ENCODE peak calls at places on chromosomes 1 and 21, in seven cellular contexts. N is GM12878, D is SK-N-SH, Y is HepG2, A is HCT116, L is K562, H is H1. Z is an unnamed sample.

GRCh38 chr1:183275322-183275721 is 89.3 kb downstream of the LAMC2 start:
- DNase-seq in D (no peak), H (no peak), Y (no peak), A (no peak), N (no peak), L (no peak), Z (no peak)

GRCh38 chr21:17257784-17258183 is 255.1 kb upstream of the CXADR start:
- DNase-seq in Y (no peak), H (no peak), L (no peak), A (no peak), D (no peak), N (no peak), Z (no peak)

GRCh38 chr1:3069491-3070303 is 694 bp downstream of the PRDM16 start:
- DNase-seq in A (peak), L (no peak), N (no peak), Y (peak), D (peak), H (no peak), Z (no peak)

GRCh38 chr1:68254667-68255226 is 22.4 kb upstream of the WLS start:
- DNase-seq in D (no peak), Y (no peak), A (no peak), L (no peak), H (no peak), N (no peak), Z (no peak)

GRCh38 chr1:145425436-145426029 is at the start of gene NBPF20:
- DNase-seq in A (peak), D (peak), N (peak), L (peak), Y (peak), H (peak), Z (no peak)

GRCh38 chr21:28793043-28793442 is 199.6 kb downstream of the LTN1 start:
- DNase-seq in H (no peak), Y (no peak), L (no peak), A (no peak), D (peak), N (no peak), Z (no peak)

GRCh38 chr21:34582506-34583150 is 32.3 kb downstream of the RCAN1 start:
- DNase-seq in N (no peak), A (no peak), H (no peak), D (peak), Y (peak), L (peak), Z (no peak)

GRCh38 chr21:45496968-45497845 is 45.0 kb downstream of the SLC19A1 start:
- DNase-seq in Y (no peak), N (no peak), L (no peak), A (no peak), H (no peak), D (no peak), Z (no peak)

GRCh38 chr21:29164330-29164942 is 34.0 kb downstream of the MAP3K7CL start:
- DNase-seq in D (peak), Y (peak), H (no peak), A (peak), L (no peak), N (no peak), Z (no peak)

GRCh38 chr1:94050263-94050662 is 70.7 kb downstream of the ABCA4 start:
- DNase-seq in H (no peak), Y (no peak), A (no peak), L (no peak), D (no peak), N (no peak), Z (no peak)

GRCh38 chr1:16145988-16146887 is 9.6 kb downstream of the EPHA2 start:
- DNase-seq in L (peak), Y (peak), D (peak), N (no peak), H (peak), A (no peak), Z (no peak)

GRCh38 chr1:24108334-24109165 is 3.4 kb downstream of the MYOM3 start:
- DNase-seq in D (no peak), Y (peak), H (no peak), L (peak), A (peak), N (no peak), Z (no peak)

GRCh38 chr1:24109166-24109483 is 2.8 kb downstream of the MYOM3 start:
- DNase-seq in N (no peak), L (no peak), A (no peak), H (no peak), D (no peak), Y (no peak), Z (no peak)

GRCh38 chr1:24111264-24111997 is 504 bp downstream of the MYOM3 start:
- DNase-seq in H (no peak), A (no peak), N (no peak), D (peak), L (no peak), Y (no peak), Z (no peak)

GRCh38 chr1:24110642-24111263 is 1.2 kb downstream of the MYOM3 start:
- DNase-seq in D (peak), L (no peak), Y (no peak), H (no peak), N (no peak), A (no peak), Z (no peak)

GRCh38 chr1:24109686-24110475 is 2.1 kb downstream of the MYOM3 start:
- DNase-seq in A (no peak), L (no peak), D (no peak), N (no peak), Y (no peak), H (no peak), Z (no peak)
- H3K4me3 ChIP-seq in A (peak), L (no peak), D (no peak), N (no peak), Y (no peak), H (no peak), Z (no peak)

DNA sequence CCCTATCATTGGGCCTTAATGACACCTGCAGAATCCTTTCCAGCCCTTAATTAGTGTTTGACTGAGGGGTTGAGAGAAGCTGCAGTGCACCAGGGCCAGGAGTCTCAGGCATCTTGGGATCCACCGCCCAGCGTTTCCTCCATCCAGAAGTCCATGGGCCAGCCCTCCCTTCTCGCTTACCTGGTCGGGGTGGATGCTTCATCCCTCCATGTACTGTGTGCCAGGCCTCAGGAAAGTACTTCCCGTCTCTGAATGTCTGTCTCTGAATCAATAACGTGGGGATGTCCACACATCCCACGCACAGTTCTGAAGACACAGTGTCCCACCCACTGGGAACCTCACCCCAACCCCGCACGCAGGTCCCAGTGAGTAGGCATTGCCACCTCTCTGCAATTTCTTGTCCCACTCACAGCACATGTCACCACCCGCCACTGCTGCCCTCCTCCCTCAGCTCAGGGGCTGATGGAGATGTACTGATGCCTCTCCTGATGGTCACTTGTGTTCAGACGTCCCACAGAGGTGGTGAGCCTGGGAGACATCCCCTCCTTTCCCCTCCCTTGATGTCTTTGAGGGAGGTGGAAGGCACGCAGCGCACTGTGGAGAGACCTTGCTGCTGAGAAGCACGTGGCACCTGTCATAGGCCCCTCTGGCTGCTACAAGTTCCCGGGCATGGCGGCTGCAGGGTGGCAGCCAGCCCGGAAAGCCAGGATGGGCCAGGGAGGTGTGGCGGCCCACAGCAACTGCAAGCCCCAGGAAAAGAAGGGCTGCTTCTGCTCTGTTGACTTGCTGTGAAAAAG is 29.5 kb upstream of the PRSS38 start:
- DNase-seq in N (no peak), L (no peak), H (no peak), D (peak), Y (no peak), A (no peak), Z (no peak)
- TF ChIP-seq SIN3A in N (no peak), L (no peak), H (no peak), D (no peak), Y (no peak), A (no peak), Z (no peak)

DNA sequence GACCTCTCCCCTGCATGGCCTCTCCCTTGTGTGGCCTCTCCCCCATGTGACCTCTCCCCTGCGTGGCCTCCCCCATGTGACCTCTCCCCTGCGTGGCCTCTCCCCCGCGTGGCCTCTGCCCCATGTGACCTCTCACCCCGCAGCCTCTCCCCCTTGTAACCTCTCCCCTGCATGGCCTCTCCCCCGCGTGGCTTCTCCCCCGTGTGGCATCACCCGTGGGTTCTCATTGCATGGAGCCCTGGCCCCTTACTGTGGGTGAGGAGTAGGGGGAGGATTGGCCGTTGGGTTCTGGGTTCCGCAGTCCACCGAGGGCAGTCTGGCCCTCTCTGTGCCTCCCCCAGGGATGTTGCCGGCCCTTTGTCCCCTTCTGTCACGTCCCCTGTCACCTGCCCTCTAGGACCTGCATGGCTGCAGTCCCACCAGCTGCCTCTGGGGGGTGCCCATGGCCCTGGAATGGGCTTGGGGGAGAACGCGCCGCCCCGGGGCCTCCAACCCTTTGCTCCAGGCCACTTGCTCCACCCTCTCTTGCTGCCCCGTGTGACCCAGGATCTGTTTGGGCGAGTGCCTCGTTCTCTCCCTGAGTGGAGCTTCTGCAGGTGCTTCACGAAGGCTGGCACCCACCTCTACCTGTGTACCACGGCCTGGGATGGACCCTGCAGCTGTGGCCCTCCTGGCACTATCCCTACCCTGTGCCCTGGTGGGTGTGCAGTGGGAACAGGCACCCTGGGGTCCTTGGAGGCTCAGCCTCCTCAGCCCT is 21.3 kb downstream of the RRP1 start:
- DNase-seq in Y (peak), L (peak), D (peak), A (peak), N (peak), H (peak), Z (no peak)
- H3K4me3 ChIP-seq in Y (peak), L (no peak), D (no peak), A (no peak), N (no peak), H (no peak), Z (no peak)

DNA sequence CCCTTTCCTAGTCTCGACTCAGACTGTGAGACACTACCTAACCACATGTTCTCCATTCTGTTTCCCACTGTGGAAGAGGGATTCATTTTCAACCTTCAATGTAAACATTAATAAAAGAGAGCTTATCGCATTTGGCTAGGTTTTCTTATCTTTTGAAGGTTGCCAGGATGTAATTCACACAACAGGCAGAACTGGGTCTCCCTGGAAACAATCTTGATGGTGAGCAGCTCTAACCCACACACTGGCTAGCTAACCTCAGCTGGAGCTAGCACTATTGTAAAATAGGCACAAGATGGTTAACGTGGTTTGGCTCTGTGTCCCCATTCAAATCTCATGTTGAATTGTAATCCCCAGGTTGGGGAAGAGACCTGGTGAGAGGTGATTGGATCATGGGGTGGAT is 75.1 kb downstream of the ZSCAN20 start:
- DNase-seq in A (no peak), L (no peak), Y (no peak), N (no peak), D (peak), H (no peak), Z (no peak)
- TF ChIP-seq SIN3A in A (no peak), L (no peak), Y (no peak), N (no peak), D (no peak), H (no peak), Z (no peak)

GRCh38 chr1:248804771-248805681 is 20.7 kb downstream of the SH3BP5L start:
- DNase-seq in L (no peak), Y (no peak), H (no peak), A (no peak), N (peak), D (no peak), Z (no peak)
- H3K4me3 ChIP-seq in L (no peak), Y (peak), H (no peak), A (no peak), N (peak), D (no peak), Z (no peak)

Z was measured in Panc1.